ENCODE peak calls at places on chromosomes 4 and X, in six cellular contexts. U is psoas muscle, L is pancreas, K is breast epithelium, V is cardiac muscle cell, M is neural progenitor cell. I is an unnamed sample.

GRCh38 chrX:43939187-43939926 is 33.8 kb downstream of the NDP start:
- DNase-seq in V (no peak), U (no peak), K (no peak), M (no peak), L (no peak), I (no peak)

GRCh38 chrX:71000139-71000538 is 68.0 kb downstream of the SNX12 start:
- DNase-seq in M (no peak), L (no peak), U (no peak), K (no peak), V (no peak), I (no peak)

GRCh38 chrX:84907324-84907946 is 96.2 kb upstream of the APOOL start:
- DNase-seq in U (no peak), K (no peak), L (no peak), M (peak; percentile 10), V (peak; percentile 6), I (no peak)

GRCh38 chrX:93538575-93538974 is 134.8 kb downstream of the NAP1L3 start:
- DNase-seq in V (peak; percentile 1), K (no peak), U (no peak), M (no peak), L (no peak), I (no peak)

GRCh38 chrX:112687189-112687691 is 7.5 kb upstream of the LHFPL1 start:
- DNase-seq in V (no peak), M (no peak), L (no peak), U (no peak), K (no peak), I (no peak)

GRCh38 chrX:104098151-104098808 is 14.0 kb upstream of the ZCCHC18 start:
- DNase-seq in K (peak; percentile 26), U (no peak), M (peak; percentile 71), L (no peak), V (peak; percentile 79), I (no peak)

GRCh38 chr4:185265942-185266341 is 56.5 kb downstream of the SNX25 start:
- DNase-seq in L (no peak), V (no peak), U (no peak), M (no peak), K (no peak), I (no peak)

GRCh38 chrX:149572743-149573142 is 14.5 kb downstream of the MAGEA9B start:
- DNase-seq in K (no peak), L (no peak), M (no peak), V (no peak), U (no peak), I (no peak)

GRCh38 chr4:80295841-80296240 is 29.4 kb downstream of the FGF5 start:
- DNase-seq in K (no peak), M (no peak), L (no peak), U (no peak), V (no peak), I (no peak)

GRCh38 chr4:1978226-1978625 is 30.5 kb downstream of the NELFA start:
- DNase-seq in U (peak; percentile 24), V (no peak), M (no peak), K (no peak), L (no peak), I (no peak)

GRCh38 chrX:115573172-115573571 is 12.2 kb downstream of the PLS3 start:
- DNase-seq in L (no peak), V (no peak), U (no peak), K (no peak), M (no peak), I (no peak)

GRCh38 chr4:48439988-48440387 is 43.2 kb upstream of the SLC10A4 start:
- DNase-seq in V (no peak), L (no peak), M (no peak), K (no peak), U (no peak), I (no peak)

GRCh38 chr4:48450740-48451139 is 32.4 kb upstream of the SLC10A4 start:
- DNase-seq in V (no peak), K (no peak), M (no peak), L (no peak), U (no peak), I (no peak)

GRCh38 chr4:48449151-48449550 is 34.0 kb upstream of the SLC10A4 start:
- DNase-seq in U (no peak), L (no peak), M (peak; percentile 3), K (no peak), V (no peak), I (no peak)

GRCh38 chr4:48445704-48446103 is 37.4 kb upstream of the SLC10A4 start:
- DNase-seq in L (no peak), V (peak; percentile 22), K (no peak), U (no peak), M (no peak), I (no peak)
- TF ChIP-seq CTCF in L (peak; percentile 49), V (peak; percentile 43), K (no peak), U (peak; percentile 52), M (peak; percentile 60), I (peak; percentile 45)

GRCh38 chrX:117517994-117518393 is 598.6 kb downstream of the KLHL13 start:
- DNase-seq in M (no peak), L (no peak), V (no peak), K (no peak), U (no peak), I (no peak)

DNA sequence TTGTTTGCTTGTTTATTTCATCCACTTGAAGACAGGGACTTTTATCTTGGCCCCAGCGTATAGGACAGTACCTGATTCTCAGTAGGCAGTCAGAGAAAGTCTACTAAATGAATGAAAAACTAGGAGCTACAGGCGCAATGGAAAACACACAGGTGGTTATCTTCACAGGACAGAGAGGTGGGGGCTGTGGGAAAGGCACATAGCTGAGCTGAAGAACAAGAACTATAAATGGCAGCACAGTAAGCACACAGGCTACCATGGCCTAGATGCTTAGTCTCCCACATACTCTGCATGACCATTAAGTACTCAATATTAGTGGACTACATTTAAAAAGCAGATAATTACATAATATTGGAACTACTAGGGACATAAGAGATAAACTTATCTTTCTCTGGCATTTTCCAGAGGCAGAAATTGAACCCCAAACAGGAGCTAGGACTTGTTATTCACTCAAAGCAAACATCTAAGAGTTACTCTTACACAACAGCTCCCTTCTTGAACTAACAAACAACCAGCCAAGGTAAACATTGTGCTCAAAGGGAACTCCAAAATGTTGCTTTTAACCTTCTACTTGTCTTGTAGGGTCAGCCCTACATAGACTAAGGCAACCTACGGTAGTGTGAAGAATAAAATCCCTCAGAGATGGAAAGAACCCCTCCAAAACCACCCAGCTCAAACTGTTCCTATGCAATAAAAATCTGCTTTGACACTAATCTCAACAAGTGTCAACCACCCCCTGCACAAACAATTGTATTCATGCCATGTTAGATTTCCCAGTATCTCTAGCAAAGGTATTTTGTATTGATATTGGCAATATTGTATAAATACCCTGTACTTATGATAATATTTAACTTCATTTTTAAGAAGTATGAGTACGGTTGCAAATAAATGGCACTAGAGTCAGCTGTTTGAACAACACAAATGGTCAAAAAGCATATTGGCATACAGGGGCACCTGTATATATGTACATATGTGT is 593.6 kb downstream of the KLHL13 start:
- DNase-seq in L (peak; percentile 42), V (no peak), K (no peak), U (no peak), M (no peak), I (no peak)
- H3K27ac ChIP-seq in L (peak overlapping the region; percentile 75), V (no peak overlapping the region), K (no peak overlapping the region), U (no peak overlapping the region), M (no peak overlapping the region), I (no peak overlapping the region)

GRCh38 chrX:154541896-154542722 is 4.5 kb downstream of the G6PD start:
- DNase-seq in U (peak; percentile 85), K (peak; percentile 52), M (no peak), L (no peak), V (no peak), I (peak; percentile 84)

GRCh38 chrX:154540897-154541535 is 5.6 kb downstream of the G6PD start:
- DNase-seq in L (no peak), K (peak; percentile 86), V (no peak), M (no peak), U (no peak), I (peak; percentile 57)

GRCh38 chrX:154544885-154545284 is 1.8 kb downstream of the G6PD start:
- DNase-seq in U (no peak), L (no peak), M (no peak), V (peak; percentile 17), K (no peak), I (peak; percentile 0)

GRCh38 chrX:154541589-154541895 is 5.1 kb downstream of the G6PD start:
- DNase-seq in L (no peak), V (no peak), M (no peak), U (no peak), K (no peak), I (no peak)

GRCh38 chrX:154542723-154543424 is 3.8 kb downstream of the G6PD start:
- DNase-seq in K (no peak), V (no peak), M (no peak), U (no peak), L (no peak), I (peak; percentile 62)
- H3K4me3 ChIP-seq in K (peak overlapping the region; percentile 29), V (no peak overlapping the region), M (no peak overlapping the region), U (peak overlapping the region; percentile 16), L (no peak overlapping the region), I (peak overlapping the region; percentile 29)

DNA sequence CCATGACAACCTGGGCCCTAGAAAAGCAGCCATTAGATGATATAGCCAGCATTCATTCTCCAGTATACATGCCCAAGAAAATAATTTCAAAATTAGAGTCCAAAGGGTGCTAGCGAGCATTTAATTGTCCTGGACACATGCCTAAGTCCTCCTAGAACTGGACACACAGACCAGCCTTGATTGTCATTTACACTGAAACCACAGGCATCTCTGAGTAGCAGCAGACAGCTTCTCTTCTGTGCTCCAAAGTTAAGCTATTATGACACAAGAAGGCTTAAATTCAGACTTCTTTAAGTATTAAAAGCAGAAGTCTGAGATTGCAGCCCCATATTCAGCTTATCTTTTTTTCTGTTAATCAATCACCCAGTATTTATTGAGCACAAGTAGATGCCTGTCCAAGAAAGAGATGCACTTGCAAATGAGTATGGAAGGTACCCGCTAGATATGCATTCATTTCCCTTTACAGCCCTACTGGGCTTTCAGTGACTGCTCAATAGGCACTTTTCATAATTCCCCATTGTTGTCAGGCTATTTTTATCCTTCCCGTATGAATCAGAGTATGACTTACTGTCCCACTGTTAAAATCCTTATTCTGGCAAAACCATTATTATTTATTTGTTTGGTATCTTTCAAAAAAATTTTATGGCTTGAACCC is 374.1 kb downstream of the FBXW7 start:
- DNase-seq in V (no peak), M (no peak), L (no peak), K (no peak), U (no peak), I (no peak)
- TF ChIP-seq CTCF in V (no peak), M (no peak), L (no peak), K (no peak), U (no peak), I (no peak)

GRCh38 chr4:16843831-16844508 is 54.5 kb downstream of the LDB2 start:
- DNase-seq in M (no peak), L (no peak), U (no peak), V (no peak), K (no peak), I (no peak)

GRCh38 chr4:16846520-16847117 is 51.8 kb downstream of the LDB2 start:
- DNase-seq in K (no peak), U (no peak), V (no peak), M (peak; percentile 24), L (no peak), I (no peak)

GRCh38 chr4:16844796-16845586 is 53.5 kb downstream of the LDB2 start:
- DNase-seq in V (no peak), M (peak; percentile 38), L (no peak), U (no peak), K (no peak), I (no peak)
- H3K27ac ChIP-seq in V (peak overlapping the region; percentile 9), M (no peak overlapping the region), L (no peak overlapping the region), U (no peak overlapping the region), K (no peak overlapping the region), I (no peak overlapping the region)

DNA sequence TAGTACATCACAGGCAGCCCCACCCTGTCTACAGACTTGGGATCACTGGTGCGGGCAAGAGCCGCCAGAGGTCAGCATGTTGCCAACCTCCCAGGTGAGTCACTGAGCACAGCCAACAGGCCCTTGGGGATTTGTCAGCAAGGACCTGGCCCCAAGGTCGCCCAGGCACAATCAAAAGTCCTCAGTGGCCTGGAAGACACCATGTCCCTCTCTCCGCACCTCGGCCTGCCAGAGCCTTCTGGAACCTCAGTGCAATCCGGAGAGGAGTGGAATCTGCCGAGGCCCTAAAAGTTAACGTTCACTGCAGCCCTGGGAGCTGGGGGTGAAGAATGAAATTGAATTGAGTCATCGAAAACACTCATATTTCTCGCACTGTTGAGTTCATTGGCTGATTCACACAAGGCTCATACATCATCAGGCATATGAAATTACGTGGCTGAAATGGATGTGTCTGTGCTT is 74.3 kb downstream of the WFS1 start:
- DNase-seq in K (no peak), U (no peak), V (no peak), L (no peak), M (no peak), I (no peak)
- H3K4me3 ChIP-seq in K (no peak overlapping the region), U (no peak overlapping the region), V (no peak overlapping the region), L (no peak overlapping the region), M (no peak overlapping the region), I (no peak overlapping the region)

I was measured in left lung.